ENCODE peak calls at places on chromosomes 11 and 22, in four cellular contexts. G, V, J and A are unnamed samples.

GRCh38 chr11:44526438-44526837 is 39.0 kb upstream of the CD82 start:
- DNase-seq in G (no peak), V (no peak), J (no peak), A (no peak)

GRCh38 chr11:120196857-120197253 is 14.0 kb upstream of the OAF start:
- DNase-seq in G (no peak), V (no peak), J (no peak), A (no peak)

GRCh38 chr22:41377846-41378245 is 3.9 kb upstream of the TEF start:
- DNase-seq in G (no peak), V (no peak), J (no peak), A (no peak)

GRCh38 chr11:115128226-115128625 is 376.0 kb downstream of the CADM1 start:
- DNase-seq in G (no peak), V (no peak), J (no peak), A (no peak)

GRCh38 chr11:103779054-103779453 is 257.4 kb upstream of the DDI1 start:
- DNase-seq in G (no peak), V (no peak), J (no peak), A (no peak)

GRCh38 chr11:72041364-72042058 is 38.8 kb downstream of the NUMA1 start:
- DNase-seq in G (no peak), V (peak), J (no peak), A (no peak)

GRCh38 chr11:2550606-2550970 is 105.8 kb downstream of the KCNQ1 start:
- DNase-seq in G (no peak), V (no peak), J (no peak), A (no peak)

GRCh38 chr11:57514538-57515331 is 767 bp downstream of the SLC43A1 start:
- DNase-seq in G (peak), V (peak), J (peak), A (no peak)

GRCh38 chr11:46336781-46337180 is 10.5 kb upstream of the DGKZ start:
- DNase-seq in G (no peak), V (peak), J (peak), A (no peak)

GRCh38 chr11:5369793-5370192 is 13.8 kb upstream of the OR51M1 start:
- DNase-seq in G (no peak), V (no peak), J (no peak), A (no peak)

GRCh38 chr11:2178906-2179494 is 7.4 kb upstream of the TH start:
- DNase-seq in G (no peak), V (no peak), J (no peak), A (no peak)

GRCh38 chr22:46278656-46279645 is 11.1 kb downstream of the TTC38 start:
- DNase-seq in G (no peak), V (no peak), J (no peak), A (no peak)

GRCh38 chr11:59173080-59173963 is 1.4 kb downstream of the DTX4 start:
- DNase-seq in G (no peak), V (no peak), J (no peak), A (no peak)

GRCh38 chr11:19315511-19315910 is 74.8 kb upstream of the E2F8 start:
- DNase-seq in G (no peak), V (no peak), J (no peak), A (no peak)

GRCh38 chr22:37161442-37161841 is 11.7 kb upstream of the IL2RB start:
- DNase-seq in G (no peak), V (no peak), J (peak), A (no peak)

GRCh38 chr22:44898236-44898635 is 111.6 kb downstream of the PHF21B start:
- DNase-seq in G (no peak), V (no peak), J (no peak), A (no peak)

GRCh38 chr11:65355013-65355775 is 643 bp downstream of the TIGD3 start:
- DNase-seq in G (peak), V (peak), J (peak), A (no peak)

GRCh38 chr11:66883021-66883968 is 26.4 kb downstream of the LRFN4 start:
- DNase-seq in G (peak), V (no peak), J (peak), A (no peak)

GRCh38 chr11:14614223-14614622 is 29.4 kb upstream of the PDE3B start:
- DNase-seq in G (no peak), V (no peak), J (no peak), A (no peak)

GRCh38 chr11:2562897-2563215 is 118.0 kb downstream of the KCNQ1 start:
- DNase-seq in G (no peak), V (no peak), J (no peak), A (no peak)

GRCh38 chr11:97259434-97259833 is 869.6 kb downstream of the JRKL start:
- DNase-seq in G (no peak), V (no peak), J (no peak), A (no peak)

GRCh38 chr22:48826546-48826945 is 1001.1 kb downstream of the BRD1 start:
- DNase-seq in G (no peak), V (no peak), J (no peak), A (no peak)

GRCh38 chr11:60699282-60699681 is at the start of gene MS4A8:
- DNase-seq in G (no peak), V (no peak), J (no peak), A (no peak)

GRCh38 chr22:41274856-41275255 is 11.1 kb downstream of the RANGAP1 start:
- DNase-seq in G (no peak), V (no peak), J (no peak), A (no peak)

GRCh38 chr11:8102965-8103364 is 22.0 kb downstream of the TUB start:
- DNase-seq in G (no peak), V (no peak), J (no peak), A (no peak)

GRCh38 chr11:8103909-8104308 is 22.9 kb downstream of the TUB start:
- DNase-seq in G (no peak), V (no peak), J (no peak), A (no peak)

GRCh38 chr11:8100605-8101004 is 19.6 kb downstream of the TUB start:
- DNase-seq in G (no peak), V (no peak), J (no peak), A (no peak)

GRCh38 chr11:8101421-8101820 is 20.4 kb downstream of the TUB start:
- DNase-seq in G (no peak), V (no peak), J (no peak), A (no peak)

DNA sequence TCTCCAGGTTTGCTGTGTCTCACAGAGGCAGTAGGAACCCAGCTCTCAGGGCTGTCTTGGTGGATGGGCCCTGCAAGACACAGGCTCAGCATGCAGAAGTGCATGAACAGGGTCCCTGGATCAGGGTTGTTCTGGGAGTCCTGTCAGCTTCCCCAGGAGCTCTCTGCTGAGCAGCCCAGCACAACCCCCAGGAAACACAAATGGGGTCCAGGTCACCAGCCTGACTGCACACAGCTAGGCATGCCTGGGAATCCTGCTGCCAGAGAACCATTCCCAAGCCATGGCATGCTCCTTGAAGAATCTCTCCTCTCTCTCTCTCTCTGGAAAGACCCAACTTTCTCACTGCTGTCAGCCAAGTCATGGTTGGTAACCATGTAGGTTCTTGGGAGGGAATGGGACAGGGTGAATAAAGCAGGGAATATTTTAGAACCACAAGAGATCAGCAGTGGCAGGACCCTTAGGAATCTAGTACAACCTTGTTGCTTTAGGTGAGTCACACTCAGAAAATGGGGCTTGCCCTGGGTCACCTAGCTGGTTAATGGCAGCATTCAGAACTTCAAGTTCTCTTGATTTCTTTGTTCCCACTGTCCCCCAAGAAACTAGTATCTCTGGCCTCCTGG is 21.4 kb downstream of the TUB start:
- DNase-seq in G (no peak), V (no peak), J (no peak), A (no peak)
- TF ChIP-seq SPI1 in G (no peak), V (no peak), J (no peak), A (no peak)

GRCh38 chr11:16780146-16780545 is 41.7 kb downstream of the C11orf58 start:
- DNase-seq in G (no peak), V (no peak), J (no peak), A (no peak)
- TF ChIP-seq SPI1 in G (no peak), V (no peak), J (no peak), A (no peak)

DNA sequence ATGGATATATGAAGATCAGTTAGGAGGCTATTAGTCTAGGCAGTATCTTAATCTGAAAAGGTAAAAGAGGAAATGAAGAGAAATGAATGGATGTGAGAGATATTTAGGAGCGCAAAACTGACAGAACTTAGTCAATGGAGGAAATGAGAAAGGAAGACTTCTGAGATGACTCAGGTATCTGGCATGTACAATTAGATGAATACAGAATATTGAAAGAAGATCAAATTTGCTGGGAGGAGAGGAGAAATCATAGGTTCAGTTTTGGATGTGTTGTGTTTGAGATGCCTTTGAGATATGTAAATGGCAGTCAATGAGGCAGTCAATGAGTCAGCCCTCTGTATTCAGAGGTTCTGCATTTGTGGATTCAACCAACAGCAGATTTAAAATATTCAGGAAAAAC is 42.8 kb upstream of the GAB2 start:
- DNase-seq in G (no peak), V (no peak), J (no peak), A (no peak)
- TF ChIP-seq SPI1 in G (peak), V (no peak), J (no peak), A (peak)

DNA sequence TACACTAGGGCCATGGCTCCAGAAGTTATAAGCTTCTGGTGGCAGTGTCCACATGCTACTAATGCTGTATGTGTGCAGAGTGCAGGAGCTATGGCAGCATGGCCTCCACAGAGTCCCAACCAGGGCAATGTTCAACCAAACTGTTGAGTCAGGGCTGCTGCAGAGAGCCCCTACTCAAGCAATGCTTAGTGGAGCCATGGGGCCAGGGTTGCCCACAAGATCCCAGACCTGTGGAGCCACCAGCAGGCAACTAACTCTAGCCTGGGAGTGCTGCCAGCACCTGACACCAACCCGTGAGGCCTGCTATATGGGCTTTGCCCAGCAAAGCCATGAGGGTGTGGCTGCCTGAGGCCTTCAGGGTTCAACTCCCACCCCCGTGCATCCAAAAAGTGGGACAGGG is 655.2 kb downstream of the TBC1D22A start:
- DNase-seq in G (no peak), V (no peak), J (no peak), A (no peak)
- TF ChIP-seq SPI1 in G (no peak), V (no peak), J (no peak), A (no peak)